ENCODE peak calls at places on chromosomes 13 and 19, in five cellular contexts. One of them, this sample, is unnamed.

GRCh38 chr13:48000559-48001126 is 430 bp downstream of the SUCLA2 start:
- DNase-seq in astrocyte of the cerebellum: no peak
- DNase-seq in fibroblast of the aortic adventitia: peak; percentile 8
- DNase-seq in heart right ventricle: no peak
- DNase-seq in lung: peak; percentile 31
- DNase-seq in this sample: no peak

GRCh38 chr19:8324186-8325050 is 3.1 kb downstream of the RPS28 start:
- DNase-seq in astrocyte of the cerebellum: no peak
- DNase-seq in fibroblast of the aortic adventitia: no peak
- DNase-seq in heart right ventricle: peak; percentile 38
- DNase-seq in lung: no peak
- DNase-seq in this sample: no peak

GRCh38 chr19:22619932-22620331 is 14.2 kb upstream of the ZNF492 start:
- DNase-seq in astrocyte of the cerebellum: no peak
- DNase-seq in fibroblast of the aortic adventitia: no peak
- DNase-seq in heart right ventricle: no peak
- DNase-seq in lung: no peak
- DNase-seq in this sample: no peak

GRCh38 chr13:104414181-104414580 is 1348.0 kb upstream of the SLC10A2 start:
- DNase-seq in astrocyte of the cerebellum: no peak
- DNase-seq in fibroblast of the aortic adventitia: no peak
- DNase-seq in heart right ventricle: no peak
- DNase-seq in lung: no peak
- DNase-seq in this sample: no peak

GRCh38 chr19:850221-850978 is 1.7 kb upstream of the ELANE start:
- DNase-seq in astrocyte of the cerebellum: peak; percentile 83
- DNase-seq in fibroblast of the aortic adventitia: peak; percentile 97
- DNase-seq in heart right ventricle: peak; percentile 90
- DNase-seq in lung: peak; percentile 87
- DNase-seq in this sample: peak; percentile 98

GRCh38 chr19:10553943-10554381 is 10.3 kb downstream of the ATG4D start:
- DNase-seq in astrocyte of the cerebellum: no peak
- DNase-seq in fibroblast of the aortic adventitia: no peak
- DNase-seq in heart right ventricle: no peak
- DNase-seq in lung: no peak
- DNase-seq in this sample: no peak

GRCh38 chr19:6070179-6071102 is 39.9 kb downstream of the RFX2 start:
- DNase-seq in astrocyte of the cerebellum: no peak
- DNase-seq in fibroblast of the aortic adventitia: no peak
- DNase-seq in heart right ventricle: no peak
- DNase-seq in lung: peak; percentile 16
- DNase-seq in this sample: no peak

GRCh38 chr13:25233861-25234260 is 53.4 kb downstream of the MTMR6 start:
- DNase-seq in astrocyte of the cerebellum: no peak
- DNase-seq in fibroblast of the aortic adventitia: no peak
- DNase-seq in heart right ventricle: no peak
- DNase-seq in lung: no peak
- DNase-seq in this sample: no peak

GRCh38 chr19:57671124-57671895 is 2.6 kb downstream of the ZSCAN4 start:
- DNase-seq in astrocyte of the cerebellum: no peak
- DNase-seq in fibroblast of the aortic adventitia: peak; percentile 7
- DNase-seq in heart right ventricle: no peak
- DNase-seq in lung: no peak
- DNase-seq in this sample: no peak

GRCh38 chr19:47240996-47241918 is 10.3 kb upstream of the BBC3 start:
- DNase-seq in astrocyte of the cerebellum: no peak
- DNase-seq in fibroblast of the aortic adventitia: peak; percentile 72
- DNase-seq in heart right ventricle: peak; percentile 81
- DNase-seq in lung: peak; percentile 75
- DNase-seq in this sample: peak; percentile 80

GRCh38 chr13:72151241-72151640 is 284.2 kb upstream of the DACH1 start:
- DNase-seq in astrocyte of the cerebellum: peak; percentile 42
- DNase-seq in fibroblast of the aortic adventitia: peak; percentile 1
- DNase-seq in heart right ventricle: no peak
- DNase-seq in lung: no peak
- DNase-seq in this sample: peak; percentile 66

GRCh38 chr13:30906411-30906990 is 430 bp downstream of the MEDAG start:
- DNase-seq in astrocyte of the cerebellum: no peak
- DNase-seq in fibroblast of the aortic adventitia: peak; percentile 22
- DNase-seq in heart right ventricle: no peak
- DNase-seq in lung: no peak
- DNase-seq in this sample: no peak

GRCh38 chr13:76004411-76004810 is 368.3 kb downstream of the LMO7 start:
- DNase-seq in astrocyte of the cerebellum: no peak
- DNase-seq in fibroblast of the aortic adventitia: peak; percentile 57
- DNase-seq in heart right ventricle: no peak
- DNase-seq in lung: no peak
- DNase-seq in this sample: peak; percentile 29

GRCh38 chr13:97502192-97502591 is 68.2 kb downstream of the RAP2A start:
- DNase-seq in astrocyte of the cerebellum: no peak
- DNase-seq in fibroblast of the aortic adventitia: peak; percentile 18
- DNase-seq in heart right ventricle: peak; percentile 49
- DNase-seq in lung: no peak
- DNase-seq in this sample: peak; percentile 62

GRCh38 chr19:39398297-39398864 is 7.2 kb downstream of the MED29 start:
- DNase-seq in astrocyte of the cerebellum: no peak
- DNase-seq in fibroblast of the aortic adventitia: peak; percentile 84
- DNase-seq in heart right ventricle: peak; percentile 66
- DNase-seq in lung: peak; percentile 81
- DNase-seq in this sample: peak; percentile 64

GRCh38 chr19:28977826-28978225 is 235.1 kb downstream of the UQCRFS1 start:
- DNase-seq in astrocyte of the cerebellum: no peak
- DNase-seq in fibroblast of the aortic adventitia: no peak
- DNase-seq in heart right ventricle: no peak
- DNase-seq in lung: no peak
- DNase-seq in this sample: no peak

GRCh38 chr19:30225615-30226463 is 146.3 kb upstream of the ZNF536 start:
- DNase-seq in astrocyte of the cerebellum: no peak
- DNase-seq in fibroblast of the aortic adventitia: no peak
- DNase-seq in heart right ventricle: no peak
- DNase-seq in lung: no peak
- DNase-seq in this sample: no peak

GRCh38 chr13:73943137-73943964 is 190.9 kb downstream of the KLF12 start:
- DNase-seq in astrocyte of the cerebellum: no peak
- DNase-seq in fibroblast of the aortic adventitia: peak; percentile 18
- DNase-seq in heart right ventricle: no peak
- DNase-seq in lung: no peak
- DNase-seq in this sample: no peak

GRCh38 chr13:37492741-37493514 is 105.6 kb downstream of the POSTN start:
- DNase-seq in astrocyte of the cerebellum: peak; percentile 70
- DNase-seq in fibroblast of the aortic adventitia: peak; percentile 72
- DNase-seq in heart right ventricle: no peak
- DNase-seq in lung: no peak
- DNase-seq in this sample: peak; percentile 73

GRCh38 chr13:76016799-76017198 is 380.7 kb downstream of the LMO7 start:
- DNase-seq in astrocyte of the cerebellum: no peak
- DNase-seq in fibroblast of the aortic adventitia: peak; percentile 32
- DNase-seq in heart right ventricle: no peak
- DNase-seq in lung: no peak
- DNase-seq in this sample: peak; percentile 46

GRCh38 chr19:13090511-13091231 is 12.0 kb downstream of the LYL1 start:
- DNase-seq in astrocyte of the cerebellum: no peak
- DNase-seq in fibroblast of the aortic adventitia: no peak
- DNase-seq in heart right ventricle: no peak
- DNase-seq in lung: no peak
- DNase-seq in this sample: no peak

GRCh38 chr13:111857846-111858560 is 208.9 kb upstream of the SOX1 start:
- DNase-seq in astrocyte of the cerebellum: no peak
- DNase-seq in fibroblast of the aortic adventitia: no peak
- DNase-seq in heart right ventricle: no peak
- DNase-seq in lung: no peak
- DNase-seq in this sample: no peak

GRCh38 chr13:48175200-48175599 is 57.8 kb upstream of the ITM2B start:
- DNase-seq in astrocyte of the cerebellum: no peak
- DNase-seq in fibroblast of the aortic adventitia: no peak
- DNase-seq in heart right ventricle: no peak
- DNase-seq in lung: no peak
- DNase-seq in this sample: no peak

GRCh38 chr13:44243198-44243852 is 130.3 kb upstream of the SERP2 start:
- DNase-seq in astrocyte of the cerebellum: peak; percentile 86
- DNase-seq in fibroblast of the aortic adventitia: peak; percentile 57
- DNase-seq in heart right ventricle: peak; percentile 57
- DNase-seq in lung: no peak
- DNase-seq in this sample: peak; percentile 86

GRCh38 chr13:98171806-98172569 is 5.1 kb downstream of the RNF113B start:
- DNase-seq in astrocyte of the cerebellum: no peak
- DNase-seq in fibroblast of the aortic adventitia: peak; percentile 50
- DNase-seq in heart right ventricle: peak; percentile 44
- DNase-seq in lung: peak; percentile 45
- DNase-seq in this sample: peak; percentile 33

GRCh38 chr13:106381083-106381482 is 154.4 kb downstream of the EFNB2 start:
- DNase-seq in astrocyte of the cerebellum: no peak
- DNase-seq in fibroblast of the aortic adventitia: peak; percentile 64
- DNase-seq in heart right ventricle: no peak
- DNase-seq in lung: no peak
- DNase-seq in this sample: peak; percentile 79

GRCh38 chr13:88071371-88071770 is 400.2 kb downstream of the SLITRK5 start:
- DNase-seq in astrocyte of the cerebellum: no peak
- DNase-seq in fibroblast of the aortic adventitia: no peak
- DNase-seq in heart right ventricle: no peak
- DNase-seq in lung: no peak
- DNase-seq in this sample: no peak

GRCh38 chr13:101916758-101917474 is 464.4 kb downstream of the ITGBL1 start:
- DNase-seq in astrocyte of the cerebellum: no peak
- DNase-seq in fibroblast of the aortic adventitia: no peak
- DNase-seq in heart right ventricle: no peak
- DNase-seq in lung: no peak
- DNase-seq in this sample: no peak

GRCh38 chr13:110890279-110891150 is 24.4 kb downstream of the ANKRD10 start:
- DNase-seq in astrocyte of the cerebellum: no peak
- DNase-seq in fibroblast of the aortic adventitia: no peak
- DNase-seq in heart right ventricle: no peak
- DNase-seq in lung: no peak
- DNase-seq in this sample: no peak

GRCh38 chr13:33017410-33017929 is 1.2 kb downstream of the KL start:
- DNase-seq in astrocyte of the cerebellum: peak; percentile 15
- DNase-seq in fibroblast of the aortic adventitia: peak; percentile 47
- DNase-seq in heart right ventricle: peak; percentile 62
- DNase-seq in lung: no peak
- DNase-seq in this sample: peak; percentile 71
- H3K4me3 ChIP-seq in astrocyte of the cerebellum: no peak overlapping the region
- H3K4me3 ChIP-seq in fibroblast of the aortic adventitia: no peak overlapping the region
- H3K4me3 ChIP-seq in heart right ventricle: peak overlapping the region; percentile 71
- H3K4me3 ChIP-seq in lung: peak overlapping the region; percentile 51
- H3K4me3 ChIP-seq in this sample: peak overlapping the region; percentile 2

DNA sequence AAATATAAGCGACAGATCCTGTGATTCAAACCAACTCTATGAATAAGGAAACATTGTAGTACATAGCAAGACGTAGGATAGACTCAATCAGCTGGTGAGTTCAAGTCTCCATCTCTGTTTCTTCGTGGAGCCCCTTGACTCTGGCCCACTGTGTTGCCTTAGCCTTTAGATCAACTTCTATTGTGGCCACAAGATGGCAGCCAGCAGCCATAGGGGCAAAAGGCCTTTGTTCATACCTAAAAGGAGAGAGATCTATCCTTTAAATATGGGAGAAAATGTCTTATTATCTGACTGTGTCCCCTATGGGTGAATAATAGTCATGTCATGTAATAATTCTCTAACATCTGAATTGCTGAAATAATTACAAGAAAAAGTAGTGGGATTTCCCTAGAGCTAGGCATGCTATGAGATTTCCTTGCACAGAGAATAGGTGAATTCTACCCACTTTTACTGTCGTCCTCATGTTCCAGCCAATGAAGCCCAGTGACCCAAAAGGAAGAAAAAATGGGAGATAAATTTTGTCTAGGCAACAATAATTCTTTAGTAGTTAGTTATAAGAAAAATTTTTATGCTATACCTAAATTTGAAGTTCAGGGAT is 129.4 kb downstream of the PCDH20 start:
- DNase-seq in astrocyte of the cerebellum: no peak
- DNase-seq in fibroblast of the aortic adventitia: no peak
- DNase-seq in heart right ventricle: no peak
- DNase-seq in lung: no peak
- DNase-seq in this sample: peak; percentile 0
- TF ChIP-seq CTCF in astrocyte of the cerebellum: no peak
- TF ChIP-seq CTCF in fibroblast of the aortic adventitia: no peak
- TF ChIP-seq CTCF in heart right ventricle: no peak
- TF ChIP-seq CTCF in lung: no peak
- TF ChIP-seq CTCF in this sample: no peak

DNA sequence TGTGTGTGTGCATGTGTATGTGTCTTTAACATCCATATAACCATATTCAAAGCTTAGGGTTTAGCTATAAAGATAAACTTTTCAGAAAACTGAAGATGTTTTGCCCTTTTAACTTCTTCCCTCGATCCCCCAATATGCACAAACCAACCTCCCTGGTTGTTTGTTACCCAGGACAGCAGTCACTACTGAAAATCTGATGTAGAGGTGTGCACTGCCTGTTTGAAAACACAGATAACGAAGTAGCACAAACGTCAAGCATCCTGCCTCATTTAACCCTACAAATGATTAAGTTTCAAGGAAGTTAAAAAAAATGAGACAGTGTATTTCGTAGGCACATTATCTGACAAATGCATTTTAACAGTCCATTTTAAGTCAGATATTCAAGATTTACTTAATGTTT is 3.6 kb downstream of the TNFSF11 start:
- DNase-seq in astrocyte of the cerebellum: no peak
- DNase-seq in fibroblast of the aortic adventitia: no peak
- DNase-seq in heart right ventricle: no peak
- DNase-seq in lung: no peak
- DNase-seq in this sample: no peak
- H3K4me3 ChIP-seq in astrocyte of the cerebellum: no peak overlapping the region
- H3K4me3 ChIP-seq in fibroblast of the aortic adventitia: no peak overlapping the region
- H3K4me3 ChIP-seq in heart right ventricle: no peak overlapping the region
- H3K4me3 ChIP-seq in lung: no peak overlapping the region
- H3K4me3 ChIP-seq in this sample: no peak overlapping the region

GRCh38 chr19:50152578-50152977 is 10.5 kb downstream of the IZUMO2 start:
- DNase-seq in astrocyte of the cerebellum: no peak
- DNase-seq in fibroblast of the aortic adventitia: no peak
- DNase-seq in heart right ventricle: no peak
- DNase-seq in lung: no peak
- DNase-seq in this sample: no peak

GRCh38 chr19:50154529-50154928 is 8.6 kb downstream of the IZUMO2 start:
- DNase-seq in astrocyte of the cerebellum: no peak
- DNase-seq in fibroblast of the aortic adventitia: no peak
- DNase-seq in heart right ventricle: no peak
- DNase-seq in lung: no peak
- DNase-seq in this sample: no peak

GRCh38 chr19:50159078-50159477 is 4.0 kb downstream of the IZUMO2 start:
- DNase-seq in astrocyte of the cerebellum: no peak
- DNase-seq in fibroblast of the aortic adventitia: no peak
- DNase-seq in heart right ventricle: no peak
- DNase-seq in lung: no peak
- DNase-seq in this sample: no peak

GRCh38 chr19:50158577-50158976 is 4.5 kb downstream of the IZUMO2 start:
- DNase-seq in astrocyte of the cerebellum: no peak
- DNase-seq in fibroblast of the aortic adventitia: no peak
- DNase-seq in heart right ventricle: no peak
- DNase-seq in lung: no peak
- DNase-seq in this sample: no peak

GRCh38 chr19:50155520-50156109 is 7.5 kb downstream of the IZUMO2 start:
- DNase-seq in astrocyte of the cerebellum: no peak
- DNase-seq in fibroblast of the aortic adventitia: no peak
- DNase-seq in heart right ventricle: no peak
- DNase-seq in lung: no peak
- DNase-seq in this sample: no peak
- TF ChIP-seq CTCF in astrocyte of the cerebellum: no peak
- TF ChIP-seq CTCF in fibroblast of the aortic adventitia: no peak
- TF ChIP-seq CTCF in heart right ventricle: no peak
- TF ChIP-seq CTCF in lung: no peak
- TF ChIP-seq CTCF in this sample: no peak

This sample was measured in fibroblast of pulmonary artery.